ENCODE peak calls at places on chromosomes 5 and 9, in five cellular contexts. One of them, this sample, is unnamed.

GRCh38 chr9:74016004-74016403 is 481.1 kb upstream of the RORB start:
- ATAC-seq in esophagus mucosa: no peak
- ATAC-seq in A549: no peak
- ATAC-seq in activated T-cell treated with anti-CD3 and anti-CD28 coated beads, Interleukin-2, amount 50 U/mL, for 72 hours: no peak
- ATAC-seq in stimulated activated naive CD8-positive, alpha-beta T cell treated with anti-CD3 and anti-CD28 coated beads, Interleukin-15, amount 100 ng/mL, for 72 hours: no peak
- ATAC-seq in this sample: no peak

GRCh38 chr9:117916291-117916690 is 212.1 kb downstream of the TLR4 start:
- ATAC-seq in stimulated activated naive CD8-positive, alpha-beta T cell treated with anti-CD3 and anti-CD28 coated beads, Interleukin-15, amount 100 ng/mL, for 72 hours: no peak
- ATAC-seq in esophagus mucosa: no peak
- ATAC-seq in A549: no peak
- ATAC-seq in activated T-cell treated with anti-CD3 and anti-CD28 coated beads, Interleukin-2, amount 50 U/mL, for 72 hours: no peak
- ATAC-seq in this sample: no peak

GRCh38 chr5:94461131-94461530 is 157.3 kb downstream of the KIAA0825 start:
- ATAC-seq in stimulated activated naive CD8-positive, alpha-beta T cell treated with anti-CD3 and anti-CD28 coated beads, Interleukin-15, amount 100 ng/mL, for 72 hours: no peak
- ATAC-seq in activated T-cell treated with anti-CD3 and anti-CD28 coated beads, Interleukin-2, amount 50 U/mL, for 72 hours: no peak
- ATAC-seq in esophagus mucosa: no peak
- ATAC-seq in A549: no peak
- ATAC-seq in this sample: no peak

GRCh38 chr5:1176473-1177391 is 24.7 kb upstream of the SLC6A19 start:
- ATAC-seq in A549: peak; percentile 57
- ATAC-seq in esophagus mucosa: no peak
- ATAC-seq in stimulated activated naive CD8-positive, alpha-beta T cell treated with anti-CD3 and anti-CD28 coated beads, Interleukin-15, amount 100 ng/mL, for 72 hours: no peak
- ATAC-seq in activated T-cell treated with anti-CD3 and anti-CD28 coated beads, Interleukin-2, amount 50 U/mL, for 72 hours: no peak
- ATAC-seq in this sample: no peak

GRCh38 chr9:3330792-3331420 is 194.9 kb downstream of the RFX3 start:
- ATAC-seq in A549: peak; percentile 77
- ATAC-seq in stimulated activated naive CD8-positive, alpha-beta T cell treated with anti-CD3 and anti-CD28 coated beads, Interleukin-15, amount 100 ng/mL, for 72 hours: no peak
- ATAC-seq in esophagus mucosa: no peak
- ATAC-seq in activated T-cell treated with anti-CD3 and anti-CD28 coated beads, Interleukin-2, amount 50 U/mL, for 72 hours: no peak
- ATAC-seq in this sample: no peak

GRCh38 chr5:125700380-125700856 is 722.8 kb upstream of the GRAMD2B start:
- ATAC-seq in esophagus mucosa: peak; percentile 61
- ATAC-seq in stimulated activated naive CD8-positive, alpha-beta T cell treated with anti-CD3 and anti-CD28 coated beads, Interleukin-15, amount 100 ng/mL, for 72 hours: no peak
- ATAC-seq in A549: peak; percentile 85
- ATAC-seq in activated T-cell treated with anti-CD3 and anti-CD28 coated beads, Interleukin-2, amount 50 U/mL, for 72 hours: no peak
- ATAC-seq in this sample: no peak

GRCh38 chr5:2487152-2487763 is 264.2 kb downstream of the IRX2 start:
- ATAC-seq in A549: no peak
- ATAC-seq in activated T-cell treated with anti-CD3 and anti-CD28 coated beads, Interleukin-2, amount 50 U/mL, for 72 hours: no peak
- ATAC-seq in stimulated activated naive CD8-positive, alpha-beta T cell treated with anti-CD3 and anti-CD28 coated beads, Interleukin-15, amount 100 ng/mL, for 72 hours: no peak
- ATAC-seq in esophagus mucosa: no peak
- ATAC-seq in this sample: no peak

GRCh38 chr5:178781936-178782335 is 51.5 kb upstream of the ZNF354A start:
- ATAC-seq in esophagus mucosa: no peak
- ATAC-seq in stimulated activated naive CD8-positive, alpha-beta T cell treated with anti-CD3 and anti-CD28 coated beads, Interleukin-15, amount 100 ng/mL, for 72 hours: no peak
- ATAC-seq in activated T-cell treated with anti-CD3 and anti-CD28 coated beads, Interleukin-2, amount 50 U/mL, for 72 hours: no peak
- ATAC-seq in A549: no peak
- ATAC-seq in this sample: no peak

GRCh38 chr9:110175275-110175968 is 32.5 kb downstream of the C9orf152 start:
- ATAC-seq in A549: no peak
- ATAC-seq in activated T-cell treated with anti-CD3 and anti-CD28 coated beads, Interleukin-2, amount 50 U/mL, for 72 hours: no peak
- ATAC-seq in esophagus mucosa: no peak
- ATAC-seq in stimulated activated naive CD8-positive, alpha-beta T cell treated with anti-CD3 and anti-CD28 coated beads, Interleukin-15, amount 100 ng/mL, for 72 hours: no peak
- ATAC-seq in this sample: no peak

GRCh38 chr5:29924107-29924506 is 1269.4 kb upstream of the CDH6 start:
- ATAC-seq in activated T-cell treated with anti-CD3 and anti-CD28 coated beads, Interleukin-2, amount 50 U/mL, for 72 hours: no peak
- ATAC-seq in A549: no peak
- ATAC-seq in esophagus mucosa: no peak
- ATAC-seq in stimulated activated naive CD8-positive, alpha-beta T cell treated with anti-CD3 and anti-CD28 coated beads, Interleukin-15, amount 100 ng/mL, for 72 hours: no peak
- ATAC-seq in this sample: no peak

GRCh38 chr5:124650960-124651662 is 95.3 kb downstream of the ZNF608 start:
- ATAC-seq in activated T-cell treated with anti-CD3 and anti-CD28 coated beads, Interleukin-2, amount 50 U/mL, for 72 hours: no peak
- ATAC-seq in stimulated activated naive CD8-positive, alpha-beta T cell treated with anti-CD3 and anti-CD28 coated beads, Interleukin-15, amount 100 ng/mL, for 72 hours: no peak
- ATAC-seq in esophagus mucosa: no peak
- ATAC-seq in A549: peak; percentile 42
- ATAC-seq in this sample: no peak

GRCh38 chr9:97930972-97931371 is 7.0 kb downstream of the HEMGN start:
- ATAC-seq in stimulated activated naive CD8-positive, alpha-beta T cell treated with anti-CD3 and anti-CD28 coated beads, Interleukin-15, amount 100 ng/mL, for 72 hours: peak; percentile 42
- ATAC-seq in A549: no peak
- ATAC-seq in esophagus mucosa: no peak
- ATAC-seq in activated T-cell treated with anti-CD3 and anti-CD28 coated beads, Interleukin-2, amount 50 U/mL, for 72 hours: peak; percentile 39
- ATAC-seq in this sample: peak; percentile 45

GRCh38 chr5:67009028-67009427 is 187.6 kb downstream of the CD180 start:
- ATAC-seq in esophagus mucosa: peak; percentile 41
- ATAC-seq in activated T-cell treated with anti-CD3 and anti-CD28 coated beads, Interleukin-2, amount 50 U/mL, for 72 hours: no peak
- ATAC-seq in stimulated activated naive CD8-positive, alpha-beta T cell treated with anti-CD3 and anti-CD28 coated beads, Interleukin-15, amount 100 ng/mL, for 72 hours: no peak
- ATAC-seq in A549: no peak
- ATAC-seq in this sample: peak; percentile 3

GRCh38 chr9:69996947-69997346 is 46.7 kb upstream of the MAMDC2 start:
- ATAC-seq in esophagus mucosa: no peak
- ATAC-seq in A549: no peak
- ATAC-seq in activated T-cell treated with anti-CD3 and anti-CD28 coated beads, Interleukin-2, amount 50 U/mL, for 72 hours: no peak
- ATAC-seq in stimulated activated naive CD8-positive, alpha-beta T cell treated with anti-CD3 and anti-CD28 coated beads, Interleukin-15, amount 100 ng/mL, for 72 hours: no peak
- ATAC-seq in this sample: no peak

GRCh38 chr5:144812770-144813169 is 642.1 kb downstream of the KCTD16 start:
- ATAC-seq in stimulated activated naive CD8-positive, alpha-beta T cell treated with anti-CD3 and anti-CD28 coated beads, Interleukin-15, amount 100 ng/mL, for 72 hours: no peak
- ATAC-seq in esophagus mucosa: no peak
- ATAC-seq in A549: no peak
- ATAC-seq in activated T-cell treated with anti-CD3 and anti-CD28 coated beads, Interleukin-2, amount 50 U/mL, for 72 hours: no peak
- ATAC-seq in this sample: no peak

GRCh38 chr9:136220017-136220729 is 15.2 kb upstream of the LHX3 start:
- ATAC-seq in stimulated activated naive CD8-positive, alpha-beta T cell treated with anti-CD3 and anti-CD28 coated beads, Interleukin-15, amount 100 ng/mL, for 72 hours: no peak
- ATAC-seq in A549: peak; percentile 80
- ATAC-seq in activated T-cell treated with anti-CD3 and anti-CD28 coated beads, Interleukin-2, amount 50 U/mL, for 72 hours: peak; percentile 86
- ATAC-seq in esophagus mucosa: peak; percentile 69
- ATAC-seq in this sample: peak; percentile 92

GRCh38 chr9:2641033-2641432 is 19.4 kb downstream of the VLDLR start:
- ATAC-seq in esophagus mucosa: peak; percentile 95
- ATAC-seq in stimulated activated naive CD8-positive, alpha-beta T cell treated with anti-CD3 and anti-CD28 coated beads, Interleukin-15, amount 100 ng/mL, for 72 hours: no peak
- ATAC-seq in A549: no peak
- ATAC-seq in activated T-cell treated with anti-CD3 and anti-CD28 coated beads, Interleukin-2, amount 50 U/mL, for 72 hours: no peak
- ATAC-seq in this sample: no peak

GRCh38 chr5:27008604-27009564 is 29.5 kb downstream of the CDH9 start:
- ATAC-seq in activated T-cell treated with anti-CD3 and anti-CD28 coated beads, Interleukin-2, amount 50 U/mL, for 72 hours: no peak
- ATAC-seq in A549: no peak
- ATAC-seq in stimulated activated naive CD8-positive, alpha-beta T cell treated with anti-CD3 and anti-CD28 coated beads, Interleukin-15, amount 100 ng/mL, for 72 hours: no peak
- ATAC-seq in esophagus mucosa: no peak
- ATAC-seq in this sample: no peak

GRCh38 chr5:53006920-53007890 is 18.1 kb downstream of the ITGA2 start:
- ATAC-seq in esophagus mucosa: peak; percentile 15
- ATAC-seq in activated T-cell treated with anti-CD3 and anti-CD28 coated beads, Interleukin-2, amount 50 U/mL, for 72 hours: no peak
- ATAC-seq in stimulated activated naive CD8-positive, alpha-beta T cell treated with anti-CD3 and anti-CD28 coated beads, Interleukin-15, amount 100 ng/mL, for 72 hours: no peak
- ATAC-seq in A549: no peak
- ATAC-seq in this sample: no peak

GRCh38 chr9:27165067-27165466 is 56.0 kb downstream of the TEK start:
- ATAC-seq in activated T-cell treated with anti-CD3 and anti-CD28 coated beads, Interleukin-2, amount 50 U/mL, for 72 hours: no peak
- ATAC-seq in esophagus mucosa: no peak
- ATAC-seq in stimulated activated naive CD8-positive, alpha-beta T cell treated with anti-CD3 and anti-CD28 coated beads, Interleukin-15, amount 100 ng/mL, for 72 hours: no peak
- ATAC-seq in A549: no peak
- ATAC-seq in this sample: no peak

GRCh38 chr5:134371834-134372340 is 518 bp downstream of the UBE2B start:
- ATAC-seq in stimulated activated naive CD8-positive, alpha-beta T cell treated with anti-CD3 and anti-CD28 coated beads, Interleukin-15, amount 100 ng/mL, for 72 hours: no peak
- ATAC-seq in A549: peak; percentile 61
- ATAC-seq in esophagus mucosa: peak; percentile 30
- ATAC-seq in activated T-cell treated with anti-CD3 and anti-CD28 coated beads, Interleukin-2, amount 50 U/mL, for 72 hours: no peak
- ATAC-seq in this sample: peak; percentile 8

GRCh38 chr5:82924241-82924989 is 152.8 kb downstream of the TMEM167A start:
- ATAC-seq in A549: no peak
- ATAC-seq in stimulated activated naive CD8-positive, alpha-beta T cell treated with anti-CD3 and anti-CD28 coated beads, Interleukin-15, amount 100 ng/mL, for 72 hours: no peak
- ATAC-seq in esophagus mucosa: no peak
- ATAC-seq in activated T-cell treated with anti-CD3 and anti-CD28 coated beads, Interleukin-2, amount 50 U/mL, for 72 hours: no peak
- ATAC-seq in this sample: no peak

GRCh38 chr5:59673438-59674058 is 220.0 kb downstream of the PDE4D start:
- ATAC-seq in A549: peak; percentile 78
- ATAC-seq in activated T-cell treated with anti-CD3 and anti-CD28 coated beads, Interleukin-2, amount 50 U/mL, for 72 hours: no peak
- ATAC-seq in esophagus mucosa: peak; percentile 38
- ATAC-seq in stimulated activated naive CD8-positive, alpha-beta T cell treated with anti-CD3 and anti-CD28 coated beads, Interleukin-15, amount 100 ng/mL, for 72 hours: no peak
- ATAC-seq in this sample: no peak

GRCh38 chr9:124212381-124213050 is 45.2 kb upstream of the NEK6 start:
- ATAC-seq in esophagus mucosa: no peak
- ATAC-seq in A549: no peak
- ATAC-seq in stimulated activated naive CD8-positive, alpha-beta T cell treated with anti-CD3 and anti-CD28 coated beads, Interleukin-15, amount 100 ng/mL, for 72 hours: no peak
- ATAC-seq in activated T-cell treated with anti-CD3 and anti-CD28 coated beads, Interleukin-2, amount 50 U/mL, for 72 hours: no peak
- ATAC-seq in this sample: no peak

GRCh38 chr9:115234094-115234493 is 116.1 kb upstream of the TNC start:
- ATAC-seq in activated T-cell treated with anti-CD3 and anti-CD28 coated beads, Interleukin-2, amount 50 U/mL, for 72 hours: no peak
- ATAC-seq in A549: peak; percentile 84
- ATAC-seq in stimulated activated naive CD8-positive, alpha-beta T cell treated with anti-CD3 and anti-CD28 coated beads, Interleukin-15, amount 100 ng/mL, for 72 hours: no peak
- ATAC-seq in esophagus mucosa: peak; percentile 99
- ATAC-seq in this sample: peak; percentile 26

GRCh38 chr9:31136524-31136923 is 1247.9 kb upstream of the ACO1 start:
- ATAC-seq in esophagus mucosa: no peak
- ATAC-seq in A549: no peak
- ATAC-seq in stimulated activated naive CD8-positive, alpha-beta T cell treated with anti-CD3 and anti-CD28 coated beads, Interleukin-15, amount 100 ng/mL, for 72 hours: no peak
- ATAC-seq in activated T-cell treated with anti-CD3 and anti-CD28 coated beads, Interleukin-2, amount 50 U/mL, for 72 hours: no peak
- ATAC-seq in this sample: peak; percentile 34

GRCh38 chr9:75117572-75117971 is 29.3 kb downstream of the OSTF1 start:
- ATAC-seq in activated T-cell treated with anti-CD3 and anti-CD28 coated beads, Interleukin-2, amount 50 U/mL, for 72 hours: peak; percentile 97
- ATAC-seq in A549: no peak
- ATAC-seq in stimulated activated naive CD8-positive, alpha-beta T cell treated with anti-CD3 and anti-CD28 coated beads, Interleukin-15, amount 100 ng/mL, for 72 hours: no peak
- ATAC-seq in esophagus mucosa: no peak
- ATAC-seq in this sample: peak; percentile 95

GRCh38 chr9:80040457-80040856 is 468.7 kb downstream of the TLE4 start:
- ATAC-seq in activated T-cell treated with anti-CD3 and anti-CD28 coated beads, Interleukin-2, amount 50 U/mL, for 72 hours: no peak
- ATAC-seq in A549: no peak
- ATAC-seq in stimulated activated naive CD8-positive, alpha-beta T cell treated with anti-CD3 and anti-CD28 coated beads, Interleukin-15, amount 100 ng/mL, for 72 hours: no peak
- ATAC-seq in esophagus mucosa: no peak
- ATAC-seq in this sample: no peak

GRCh38 chr9:14133394-14133793 is 180.5 kb downstream of the NFIB start:
- ATAC-seq in stimulated activated naive CD8-positive, alpha-beta T cell treated with anti-CD3 and anti-CD28 coated beads, Interleukin-15, amount 100 ng/mL, for 72 hours: no peak
- ATAC-seq in esophagus mucosa: no peak
- ATAC-seq in A549: no peak
- ATAC-seq in activated T-cell treated with anti-CD3 and anti-CD28 coated beads, Interleukin-2, amount 50 U/mL, for 72 hours: no peak
- ATAC-seq in this sample: no peak